ENCODE peak calls at places on chromosomes 3 and 15, in ten cellular contexts. X is AG09309, M is esophagus squamous epithelium, H is astrocyte of the spinal cord, A is type B pancreatic cell, F is AG09319, U is A549, J is BE2C, O is mucosa of descending colon, V is neural progenitor cell. N is an unnamed sample.

GRCh38 chr3:71916747-71917369 is 131.9 kb upstream of the PROK2 start:
- DNase-seq in X (no peak), M (no peak), H (peak), A (no peak), F (no peak), U (no peak), J (peak), O (no peak), V (no peak), N (no peak)

GRCh38 chr3:99172736-99173657 is 271.5 kb upstream of the DCBLD2 start:
- DNase-seq in X (peak), M (no peak), H (peak), A (peak), F (peak), U (peak), J (peak), O (no peak), V (peak), N (peak)

GRCh38 chr3:21665444-21665843 is 85.6 kb downstream of the ZNF385D start:
- DNase-seq in X (no peak), M (no peak), H (peak), A (no peak), F (no peak), U (no peak), J (no peak), O (no peak), V (peak), N (no peak)

GRCh38 chr3:114745322-114746240 is 401.5 kb downstream of the ZBTB20 start:
- DNase-seq in X (peak), M (no peak), H (peak), A (no peak), F (peak), U (peak), J (no peak), O (no peak), V (peak), N (peak)

GRCh38 chr3:152969557-152970300 is 134.8 kb downstream of the P2RY1 start:
- DNase-seq in X (no peak), M (no peak), H (peak), A (no peak), F (no peak), U (peak), J (no peak), O (no peak), V (no peak), N (no peak)

GRCh38 chr3:151263126-151263525 is 15.2 kb downstream of the P2RY14 start:
- DNase-seq in X (no peak), M (no peak), H (no peak), A (no peak), F (peak), U (no peak), J (no peak), O (no peak), V (no peak), N (no peak)

GRCh38 chr15:80777137-80777536 is 2.0 kb upstream of the CEMIP start:
- DNase-seq in X (peak), M (no peak), H (peak), A (no peak), F (peak), U (no peak), J (no peak), O (peak), V (no peak), N (no peak)

GRCh38 chr3:187734841-187735240 is 10.4 kb downstream of the BCL6 start:
- DNase-seq in X (no peak), M (no peak), H (no peak), A (no peak), F (no peak), U (no peak), J (no peak), O (no peak), V (no peak), N (no peak)

GRCh38 chr3:30646961-30647752 is 40.8 kb downstream of the TGFBR2 start:
- DNase-seq in X (no peak), M (no peak), H (no peak), A (no peak), F (no peak), U (no peak), J (no peak), O (no peak), V (no peak), N (no peak)

GRCh38 chr3:29183346-29184087 is 97.4 kb upstream of the RBMS3 start:
- DNase-seq in X (no peak), M (no peak), H (peak), A (no peak), F (no peak), U (no peak), J (no peak), O (no peak), V (no peak), N (no peak)

DNA sequence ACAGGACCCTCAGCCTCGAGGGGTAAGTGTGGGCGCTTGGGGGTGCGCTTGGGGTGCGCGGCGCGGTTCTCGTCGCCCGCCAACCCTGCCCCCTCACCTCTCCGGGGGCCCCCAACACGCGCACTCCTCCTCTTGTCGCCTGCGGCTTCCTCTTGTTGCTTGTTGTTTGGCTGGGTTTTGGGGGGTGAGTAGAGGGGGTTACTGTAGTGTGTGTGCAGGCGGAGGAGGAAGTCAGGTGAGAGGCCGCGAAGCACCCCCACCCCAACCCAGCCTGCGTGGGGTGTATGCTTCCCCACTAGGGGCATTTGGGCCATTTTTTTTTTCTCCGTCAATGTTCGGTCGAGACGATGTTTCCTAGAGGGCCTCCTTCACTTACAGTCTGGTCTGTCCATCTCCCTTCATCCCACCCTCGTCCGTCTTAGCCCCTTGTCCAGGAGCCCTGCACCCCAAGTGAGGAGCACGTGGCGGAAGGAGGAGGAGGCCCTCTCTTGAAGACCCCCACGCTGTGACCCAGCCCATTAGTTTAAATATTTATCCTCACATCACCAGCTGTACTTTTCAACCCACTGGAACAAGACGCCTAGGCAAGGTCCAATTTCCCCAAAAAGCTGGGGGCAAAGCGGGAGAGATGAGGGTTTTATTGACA is 20.4 kb upstream of the SATB1 start:
- DNase-seq in X (no peak), M (no peak), H (no peak), A (no peak), F (no peak), U (no peak), J (no peak), O (peak), V (peak), N (peak)
- TF ChIP-seq CTCF in X (no peak), M (no peak), H (no peak), A (peak), F (no peak), U (no peak), J (no peak), O (no peak), V (peak), N (no peak)

GRCh38 chr15:97992831-97993230 is 32.3 kb downstream of the ARRDC4 start:
- DNase-seq in X (no peak), M (no peak), H (no peak), A (no peak), F (no peak), U (no peak), J (no peak), O (no peak), V (no peak), N (no peak)

GRCh38 chr15:97995192-97995591 is 34.7 kb downstream of the ARRDC4 start:
- DNase-seq in X (no peak), M (no peak), H (no peak), A (no peak), F (no peak), U (no peak), J (no peak), O (no peak), V (no peak), N (no peak)

GRCh38 chr15:97993310-97993738 is 32.8 kb downstream of the ARRDC4 start:
- DNase-seq in X (no peak), M (no peak), H (no peak), A (no peak), F (no peak), U (no peak), J (peak), O (no peak), V (no peak), N (no peak)

GRCh38 chr15:97998307-97999071 is 38.0 kb downstream of the ARRDC4 start:
- DNase-seq in X (no peak), M (no peak), H (no peak), A (no peak), F (no peak), U (no peak), J (no peak), O (no peak), V (no peak), N (no peak)

DNA sequence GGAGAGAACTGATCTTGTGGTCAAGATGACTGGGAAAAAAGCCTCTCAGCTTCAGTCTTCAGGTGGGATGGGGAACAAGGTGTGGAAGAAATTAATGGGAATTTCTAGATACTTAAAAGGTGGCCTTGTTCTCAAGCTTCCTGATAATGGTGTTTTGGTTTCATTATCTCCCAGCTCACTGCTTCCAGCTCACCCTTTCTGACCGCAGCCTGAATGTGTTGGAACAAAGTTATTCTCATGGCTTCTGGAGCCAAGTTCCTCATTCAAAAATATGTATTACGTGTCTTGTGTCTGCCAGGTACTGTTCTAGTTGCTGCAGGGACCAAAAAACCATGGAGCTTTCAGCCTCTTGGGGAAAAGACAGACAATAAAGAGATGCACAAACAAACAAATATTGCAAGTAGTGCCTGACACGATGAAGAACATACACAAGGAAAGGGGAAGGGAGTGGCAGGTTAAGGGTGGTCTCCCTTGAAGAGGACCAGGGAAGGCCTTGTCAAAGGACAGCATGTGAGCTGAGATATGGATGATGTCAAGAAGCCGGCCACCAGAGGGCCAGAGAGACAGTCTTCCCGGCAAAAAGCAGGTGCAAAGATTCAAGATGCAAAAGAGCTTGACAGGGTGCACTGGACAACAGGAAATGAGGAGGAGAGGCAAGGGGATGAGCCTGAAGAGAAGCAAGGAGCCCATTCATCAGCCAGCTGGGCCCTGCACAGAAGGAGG is 35.5 kb downstream of the ARRDC4 start:
- DNase-seq in X (no peak), M (no peak), H (no peak), A (no peak), F (no peak), U (no peak), J (peak), O (no peak), V (peak), N (peak)
- TF ChIP-seq CTCF in X (no peak), M (peak), H (no peak), A (peak), F (peak), U (no peak), J (peak), O (no peak), V (peak), N (peak)

GRCh38 chr3:22862111-22862510 is 341.0 kb upstream of the UBE2E2 start:
- DNase-seq in X (no peak), M (no peak), H (no peak), A (no peak), F (no peak), U (no peak), J (no peak), O (no peak), V (no peak), N (no peak)
- TF ChIP-seq CTCF in X (no peak), M (no peak), H (no peak), A (no peak), F (no peak), U (no peak), J (no peak), O (no peak), V (peak), N (no peak)

GRCh38 chr3:119388577-119388976 is 74.8 kb downstream of the TMEM39A start:
- DNase-seq in X (no peak), M (no peak), H (no peak), A (no peak), F (no peak), U (no peak), J (no peak), O (no peak), V (no peak), N (peak)
- TF ChIP-seq CTCF in X (peak), M (peak), H (peak), A (no peak), F (peak), U (no peak), J (peak), O (no peak), V (peak), N (no peak)

GRCh38 chr15:58985443-58985842 is 2.0 kb upstream of the RNF111 start:
- DNase-seq in X (no peak), M (no peak), H (no peak), A (no peak), F (peak), U (no peak), J (peak), O (no peak), V (peak), N (peak)

GRCh38 chr15:58981808-58982475 is 5.5 kb upstream of the RNF111 start:
- DNase-seq in X (no peak), M (no peak), H (no peak), A (no peak), F (no peak), U (no peak), J (no peak), O (no peak), V (no peak), N (no peak)

GRCh38 chr15:58980351-58980939 is 7.0 kb upstream of the RNF111 start:
- DNase-seq in X (no peak), M (no peak), H (peak), A (no peak), F (no peak), U (peak), J (no peak), O (no peak), V (peak), N (no peak)
- TF ChIP-seq CTCF in X (peak), M (peak), H (peak), A (peak), F (peak), U (peak), J (peak), O (no peak), V (peak), N (peak)

GRCh38 chr3:186464424-186465093 is 79.6 kb downstream of the CRYGS start:
- DNase-seq in X (no peak), M (no peak), H (no peak), A (no peak), F (no peak), U (no peak), J (no peak), O (no peak), V (no peak), N (no peak)
- TF ChIP-seq CTCF in X (no peak), M (no peak), H (no peak), A (no peak), F (no peak), U (no peak), J (peak), O (no peak), V (peak), N (no peak)

DNA sequence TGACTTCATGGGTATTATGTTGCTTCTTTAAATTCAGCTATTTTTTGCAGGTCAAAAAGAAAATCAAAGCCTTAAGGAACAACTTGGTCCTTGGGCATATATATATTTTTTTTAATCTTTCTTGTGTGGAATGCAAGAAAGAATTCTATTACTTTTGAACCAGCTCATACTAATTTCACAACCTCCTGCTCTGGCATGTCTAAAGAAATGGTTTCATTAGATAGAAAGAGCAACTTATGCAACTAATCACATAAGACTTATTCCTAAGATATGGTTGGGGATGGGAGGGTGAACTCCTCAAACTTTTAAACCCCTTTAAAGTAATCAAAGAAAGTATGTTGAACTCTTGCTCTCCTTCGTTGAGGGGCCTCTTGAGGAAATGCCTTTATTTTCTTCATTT is 114.9 kb downstream of the GMNC start:
- DNase-seq in X (no peak), M (no peak), H (no peak), A (no peak), F (no peak), U (no peak), J (no peak), O (no peak), V (no peak), N (no peak)
- TF ChIP-seq CTCF in X (no peak), M (no peak), H (no peak), A (no peak), F (no peak), U (no peak), J (no peak), O (no peak), V (no peak), N (no peak)